ENCODE peak calls at places on chromosomes 16 and 17, in four cellular contexts. R is left ventricle myocardium inferior, F is brain microvascular endothelial cell, P is AG10803. M is an unnamed sample.

GRCh38 chr16:17273142-17273561 is 197.6 kb downstream of the XYLT1 start:
- DNase-seq in R (no peak), F (peak; percentile 34), P (peak; percentile 94), M (peak; percentile 6)

GRCh38 chr17:33335491-33336173 is 42.5 kb upstream of the ASIC2 start:
- DNase-seq in R (no peak), F (no peak), P (no peak), M (no peak)

GRCh38 chr17:42684033-42684625 is 1.8 kb downstream of the CNTNAP1 start:
- DNase-seq in R (no peak), F (no peak), P (no peak), M (no peak)

GRCh38 chr17:38550661-38551060 is 55.1 kb downstream of the SRCIN1 start:
- DNase-seq in R (peak; percentile 48), F (peak; percentile 67), P (peak; percentile 55), M (no peak)

GRCh38 chr17:68074279-68074678 is 38.7 kb downstream of the KPNA2 start:
- DNase-seq in R (no peak), F (no peak), P (no peak), M (no peak)

GRCh38 chr17:36940313-36941264 is 3.3 kb downstream of the LHX1 start:
- DNase-seq in R (no peak), F (no peak), P (no peak), M (no peak)

GRCh38 chr17:15432807-15433547 is 34.4 kb downstream of the CDRT4 start:
- DNase-seq in R (no peak), F (no peak), P (peak; percentile 85), M (no peak)

GRCh38 chr16:87562201-87562600 is 40.1 kb upstream of the JPH3 start:
- DNase-seq in R (no peak), F (no peak), P (no peak), M (no peak)

GRCh38 chr17:32912218-32912897 is 15.6 kb upstream of the TMEM98 start:
- DNase-seq in R (peak; percentile 37), F (peak; percentile 73), P (peak; percentile 77), M (no peak)

GRCh38 chr17:77441130-77441920 is 300.6 kb downstream of the SEC14L1 start:
- DNase-seq in R (no peak), F (no peak), P (no peak), M (no peak)

GRCh38 chr17:28201315-28201714 is 117.7 kb upstream of the TMEM97 start:
- DNase-seq in R (no peak), F (no peak), P (no peak), M (no peak)

GRCh38 chr16:11916524-11917285 is 949 bp upstream of the GSPT1 start:
- DNase-seq in R (no peak), F (no peak), P (peak; percentile 21), M (peak; percentile 39)

GRCh38 chr17:58250344-58251011 is 12.1 kb downstream of the LPO start:
- DNase-seq in R (no peak), F (no peak), P (no peak), M (no peak)

GRCh38 chr16:27083861-27084261 is 17.1 kb downstream of the C16orf82 start:
- DNase-seq in R (peak; percentile 25), F (no peak), P (no peak), M (no peak)

GRCh38 chr16:88684569-88685155 is 1.6 kb downstream of the SNAI3 start:
- DNase-seq in R (no peak), F (no peak), P (no peak), M (no peak)

DNA sequence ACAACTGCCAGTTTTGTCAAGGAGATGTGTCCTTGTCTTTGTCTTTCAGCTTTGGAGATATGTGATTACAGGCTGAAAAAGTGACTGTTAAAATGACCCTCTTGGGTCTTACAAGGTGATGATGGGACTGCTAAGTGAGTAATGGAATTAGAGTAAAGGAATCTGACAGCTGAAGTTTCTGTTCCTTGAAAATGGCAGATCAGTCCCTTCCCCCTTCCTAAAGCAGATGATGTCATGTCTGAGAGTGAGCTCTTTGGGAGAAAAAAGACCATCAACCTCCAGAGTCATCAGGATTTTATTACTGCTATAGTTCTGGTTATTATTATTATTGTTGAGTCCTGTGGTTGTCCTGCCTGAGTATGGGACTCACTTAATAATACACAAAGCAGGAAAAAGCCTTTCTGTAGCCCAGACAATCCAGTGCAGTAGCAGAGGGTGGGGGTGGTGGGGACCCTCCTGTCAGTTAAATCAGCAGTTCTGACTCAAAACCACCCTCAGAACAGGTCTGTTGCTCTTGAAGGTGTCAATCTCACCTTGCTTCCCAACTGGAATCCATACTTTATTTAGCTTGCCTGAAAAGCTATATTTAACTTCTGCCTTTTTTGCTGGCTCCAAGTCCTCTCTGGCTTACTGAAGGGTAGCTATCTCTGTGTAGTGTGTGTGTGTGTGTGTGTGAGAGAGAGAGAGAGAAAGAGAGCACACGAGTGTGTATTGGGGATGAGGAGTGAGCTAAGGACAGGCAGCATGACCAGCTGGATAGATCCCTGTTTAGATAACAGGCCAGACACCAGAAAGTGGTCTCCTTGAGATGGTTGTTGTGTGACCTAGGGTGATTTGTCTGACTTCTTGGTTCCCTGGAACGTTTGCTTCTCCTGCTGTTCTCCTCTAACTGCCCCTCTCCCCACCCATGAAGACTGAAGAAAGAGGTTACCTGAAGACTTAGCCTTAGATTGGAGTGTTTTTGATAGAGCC is 4.9 kb downstream of the HROB start:
- DNase-seq in R (no peak), F (no peak), P (no peak), M (no peak)
- H3K4me3 ChIP-seq in R (no peak overlapping the region), F (no peak overlapping the region), P (no peak overlapping the region), M (no peak overlapping the region)

DNA sequence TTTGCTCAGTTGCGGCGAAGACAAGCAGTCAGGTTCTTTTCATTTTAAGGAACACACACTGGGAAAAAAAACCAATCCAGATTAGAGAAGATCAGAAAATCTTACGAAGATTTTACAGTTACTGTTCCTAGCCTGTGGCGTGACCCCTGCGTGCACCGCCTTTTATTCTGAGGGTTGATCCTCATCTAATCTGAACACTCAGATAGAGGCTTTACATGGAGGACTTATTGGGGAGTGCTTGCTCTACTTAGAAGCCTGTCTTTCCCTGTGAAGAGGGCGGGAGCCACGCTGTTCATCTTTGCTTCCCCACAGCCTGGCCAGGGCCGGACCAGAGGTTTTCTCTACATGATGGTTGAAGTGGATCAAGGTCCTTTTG is 1.4 kb downstream of the TBC1D24 start:
- DNase-seq in R (no peak), F (no peak), P (no peak), M (no peak)
- H3K4me3 ChIP-seq in R (peak overlapping the region; percentile 79), F (no peak overlapping the region), P (peak overlapping the region; percentile 61), M (no peak overlapping the region)

GRCh38 chr17:40564883-40565744 is at the start of gene CCR7:
- DNase-seq in R (no peak), F (no peak), P (no peak), M (no peak)
- H3K4me3 ChIP-seq in R (no peak within 1 kb of the TSS), F (no peak within 1 kb of the TSS), P (no peak within 1 kb of the TSS), M (no peak within 1 kb of the TSS)

GRCh38 chr16:46621902-46622676 is 910 bp upstream of the SHCBP1 start:
- DNase-seq in R (no peak), F (no peak), P (no peak), M (no peak)
- H3K4me3 ChIP-seq in R (peak overlapping the region; percentile 73), F (no peak overlapping the region), P (no peak overlapping the region), M (no peak overlapping the region)